ENCODE peak calls at places on chromosome 3, in seven cellular contexts. One of them, this sample, is unnamed.
A peak's percentile ranks its signal among the peaks of the same experiment; 100 is the strongest.

GRCh38 chr3:14413381-14414071 is 11.1 kb downstream of the SLC6A6 start:
- DNase-seq in iPS-NIHi11: no peak
- DNase-seq in stimulated activated CD8-positive, alpha-beta memory T cell treated with anti-CD3 and anti-CD28 coated beads, Interleukin-7, amount 100 ng/mL, for 1 hour: no peak
- DNase-seq in neural crest cell: no peak
- DNase-seq in NCI-H1105: no peak
- DNase-seq in H54: no peak
- DNase-seq in caudate nucleus: no peak
- DNase-seq in this sample: no peak

GRCh38 chr3:187102073-187102634 is 37.1 kb downstream of the RPL39L start:
- DNase-seq in H54: no peak
- DNase-seq in neural crest cell: no peak
- DNase-seq in NCI-H1105: no peak
- DNase-seq in iPS-NIHi11: no peak
- DNase-seq in caudate nucleus: no peak
- DNase-seq in stimulated activated CD8-positive, alpha-beta memory T cell treated with anti-CD3 and anti-CD28 coated beads, Interleukin-7, amount 100 ng/mL, for 1 hour: no peak
- DNase-seq in this sample: no peak

GRCh38 chr3:185152433-185153169 is at the start of gene C3orf70:
- DNase-seq in neural crest cell: peak; percentile 59
- DNase-seq in H54: no peak
- DNase-seq in NCI-H1105: peak; percentile 72
- DNase-seq in caudate nucleus: peak; percentile 67
- DNase-seq in stimulated activated CD8-positive, alpha-beta memory T cell treated with anti-CD3 and anti-CD28 coated beads, Interleukin-7, amount 100 ng/mL, for 1 hour: no peak
- DNase-seq in iPS-NIHi11: peak; percentile 79
- DNase-seq in this sample: no peak

GRCh38 chr3:2920103-2920502 is 190.1 kb downstream of the IL5RA start:
- DNase-seq in stimulated activated CD8-positive, alpha-beta memory T cell treated with anti-CD3 and anti-CD28 coated beads, Interleukin-7, amount 100 ng/mL, for 1 hour: no peak
- DNase-seq in neural crest cell: no peak
- DNase-seq in caudate nucleus: no peak
- DNase-seq in H54: no peak
- DNase-seq in NCI-H1105: no peak
- DNase-seq in iPS-NIHi11: no peak
- DNase-seq in this sample: no peak

GRCh38 chr3:157166559-157166958 is 6.6 kb upstream of the CCNL1 start:
- DNase-seq in neural crest cell: no peak
- DNase-seq in iPS-NIHi11: no peak
- DNase-seq in stimulated activated CD8-positive, alpha-beta memory T cell treated with anti-CD3 and anti-CD28 coated beads, Interleukin-7, amount 100 ng/mL, for 1 hour: no peak
- DNase-seq in H54: no peak
- DNase-seq in caudate nucleus: no peak
- DNase-seq in NCI-H1105: no peak
- DNase-seq in this sample: no peak

GRCh38 chr3:13019243-13019701 is 54.0 kb downstream of the IQSEC1 start:
- DNase-seq in NCI-H1105: no peak
- DNase-seq in neural crest cell: peak; percentile 40
- DNase-seq in iPS-NIHi11: peak; percentile 86
- DNase-seq in stimulated activated CD8-positive, alpha-beta memory T cell treated with anti-CD3 and anti-CD28 coated beads, Interleukin-7, amount 100 ng/mL, for 1 hour: no peak
- DNase-seq in H54: peak; percentile 81
- DNase-seq in caudate nucleus: no peak
- DNase-seq in this sample: no peak

GRCh38 chr3:52537726-52538421 is 1.5 kb downstream of the UQCC5 start:
- DNase-seq in NCI-H1105: no peak
- DNase-seq in H54: no peak
- DNase-seq in stimulated activated CD8-positive, alpha-beta memory T cell treated with anti-CD3 and anti-CD28 coated beads, Interleukin-7, amount 100 ng/mL, for 1 hour: no peak
- DNase-seq in iPS-NIHi11: no peak
- DNase-seq in neural crest cell: no peak
- DNase-seq in caudate nucleus: no peak
- DNase-seq in this sample: no peak

GRCh38 chr3:181610083-181610972 is 101.4 kb upstream of the SOX2 start:
- DNase-seq in H54: no peak
- DNase-seq in stimulated activated CD8-positive, alpha-beta memory T cell treated with anti-CD3 and anti-CD28 coated beads, Interleukin-7, amount 100 ng/mL, for 1 hour: no peak
- DNase-seq in NCI-H1105: no peak
- DNase-seq in caudate nucleus: no peak
- DNase-seq in neural crest cell: no peak
- DNase-seq in iPS-NIHi11: peak; percentile 23
- DNase-seq in this sample: no peak

GRCh38 chr3:120645083-120645800 is 36.8 kb downstream of the HGD start:
- DNase-seq in neural crest cell: no peak
- DNase-seq in iPS-NIHi11: no peak
- DNase-seq in NCI-H1105: no peak
- DNase-seq in H54: no peak
- DNase-seq in stimulated activated CD8-positive, alpha-beta memory T cell treated with anti-CD3 and anti-CD28 coated beads, Interleukin-7, amount 100 ng/mL, for 1 hour: no peak
- DNase-seq in caudate nucleus: no peak
- DNase-seq in this sample: no peak

This sample was measured in cortex of kidney.